ENCODE peak calls at places on chromosomes 16 and 17, in nine cellular contexts. F is lower lobe of right lung, K is left lung, R is cardiac muscle cell, D is PC-3, Y is caudate nucleus, E is fibroblast of lung, Q is tibial artery, W is transverse colon. O is an unnamed sample.

GRCh38 chr17:36936455-36936934 is 780 bp upstream of the LHX1 start:
- DNase-seq in K (no peak), F (no peak), Q (no peak), Y (no peak), E (no peak), W (no peak), D (no peak), R (peak), O (no peak)

GRCh38 chr16:66175580-66175979 is 190.9 kb upstream of the CDH5 start:
- DNase-seq in Q (no peak), E (no peak), Y (no peak), D (no peak), K (no peak), R (no peak), W (no peak), F (no peak), O (no peak)

GRCh38 chr16:13194766-13195165 is 293.4 kb downstream of the SHISA9 start:
- DNase-seq in Q (no peak), E (no peak), Y (no peak), F (no peak), D (no peak), K (no peak), R (no peak), W (no peak), O (no peak)

GRCh38 chr17:73338050-73338491 is 26.3 kb upstream of the CDC42EP4 start:
- DNase-seq in K (peak), F (no peak), D (no peak), Y (no peak), R (no peak), W (no peak), Q (peak), E (peak), O (no peak)

GRCh38 chr16:10950393-10950792 is 6.0 kb downstream of the CLEC16A start:
- DNase-seq in Q (no peak), W (no peak), D (peak), F (no peak), R (no peak), K (no peak), E (no peak), Y (no peak), O (no peak)

GRCh38 chr16:72369273-72369672 is 197.3 kb upstream of the PMFBP1 start:
- DNase-seq in R (no peak), W (no peak), Y (no peak), F (no peak), Q (no peak), K (no peak), E (no peak), D (no peak), O (no peak)

GRCh38 chr17:10775058-10775457 is 28.8 kb downstream of the TMEM238L start:
- DNase-seq in D (no peak), W (peak), R (no peak), Y (no peak), K (no peak), Q (no peak), F (no peak), E (no peak), O (no peak)

GRCh38 chr17:703081-703875 is 11.4 kb downstream of the VPS53 start:
- DNase-seq in K (no peak), Q (no peak), E (no peak), D (no peak), Y (no peak), F (no peak), W (no peak), R (no peak), O (no peak)

GRCh38 chr17:75094871-75095399 is 7.2 kb downstream of the SLC16A5 start:
- DNase-seq in K (no peak), E (no peak), D (no peak), Y (no peak), F (no peak), Q (no peak), R (no peak), W (no peak), O (no peak)

GRCh38 chr17:67157732-67158639 is 87.0 kb downstream of the HELZ start:
- DNase-seq in K (no peak), F (no peak), Q (no peak), D (peak), Y (no peak), R (no peak), W (no peak), E (peak), O (no peak)

GRCh38 chr16:87821346-87822001 is 47.8 kb downstream of the SLC7A5 start:
- DNase-seq in F (no peak), Y (no peak), K (no peak), R (no peak), Q (no peak), D (no peak), E (no peak), W (no peak), O (no peak)

GRCh38 chr17:68248886-68249872 is 1.3 kb downstream of the AMZ2 start:
- DNase-seq in W (no peak), K (no peak), F (no peak), R (no peak), Q (no peak), E (no peak), Y (no peak), D (no peak), O (peak)

GRCh38 chr17:7029659-7030058 is 6.2 kb upstream of the SLC16A13 start:
- DNase-seq in Q (no peak), E (no peak), R (no peak), W (peak), D (no peak), F (no peak), K (peak), Y (no peak), O (no peak)

GRCh38 chr17:19410875-19411291 is at the start of gene RNF112:
- DNase-seq in Y (peak), Q (no peak), F (no peak), K (peak), E (peak), W (no peak), R (no peak), D (no peak), O (no peak)

GRCh38 chr16:15682105-15682570 is 32.1 kb downstream of the NDE1 start:
- DNase-seq in E (peak), R (peak), Y (no peak), W (peak), D (peak), K (no peak), F (peak), Q (peak), O (no peak)

GRCh38 chr17:381941-382643 is 29.5 kb upstream of the RPH3AL start:
- DNase-seq in E (no peak), Q (no peak), R (no peak), W (no peak), Y (no peak), F (no peak), K (no peak), D (no peak), O (no peak)

GRCh38 chr16:65121870-65122723 is at the start of gene CDH11:
- DNase-seq in F (peak), R (peak), K (peak), E (peak), Q (peak), W (peak), Y (peak), D (peak), O (no peak)

GRCh38 chr16:58393138-58393504 is 850 bp downstream of the GINS3 start:
- DNase-seq in K (no peak), Q (no peak), W (no peak), R (no peak), F (no peak), Y (no peak), E (peak), D (no peak), O (no peak)

GRCh38 chr17:70159980-70160379 is 9.4 kb upstream of the KCNJ2 start:
- DNase-seq in R (no peak), F (no peak), E (peak), D (peak), K (no peak), Y (no peak), W (no peak), Q (no peak), O (no peak)

GRCh38 chr17:8289103-8289397 is 580 bp downstream of the RANGRF start:
- DNase-seq in E (no peak), K (peak), F (peak), R (peak), Q (peak), D (no peak), Y (no peak), W (no peak), O (peak)

GRCh38 chr16:10879681-10880589 is 2.9 kb downstream of the CIITA start:
- DNase-seq in R (no peak), Q (no peak), W (no peak), F (no peak), K (no peak), E (no peak), Y (no peak), D (no peak), O (no peak)

GRCh38 chr17:58084317-58084981 is 1.2 kb downstream of the DYNLL2 start:
- DNase-seq in R (peak), K (no peak), D (peak), Q (peak), F (peak), Y (no peak), W (peak), E (peak), O (peak)

GRCh38 chr17:62765351-62765750 is 42.8 kb downstream of the MARCHF10 start:
- DNase-seq in Y (no peak), W (no peak), E (no peak), F (no peak), K (no peak), D (no peak), R (no peak), Q (no peak), O (no peak)

GRCh38 chr17:15934866-15935265 is 10.1 kb upstream of the ADORA2B start:
- DNase-seq in Q (no peak), F (no peak), D (no peak), K (no peak), R (no peak), Y (no peak), W (no peak), E (no peak), O (no peak)

GRCh38 chr16:14013571-14014283 is 57.4 kb upstream of the MRTFB start:
- DNase-seq in D (peak), K (no peak), Y (no peak), E (peak), R (peak), F (no peak), W (no peak), Q (peak), O (no peak)

GRCh38 chr17:81579821-81580321 is 27.7 kb upstream of the FAAP100 start:
- DNase-seq in D (no peak), Q (no peak), F (no peak), Y (no peak), W (no peak), E (peak), K (no peak), R (no peak), O (no peak)

GRCh38 chr17:19487009-19487600 is 46.5 kb upstream of the SLC47A1 start:
- DNase-seq in R (no peak), Q (no peak), F (no peak), K (no peak), W (no peak), D (no peak), Y (no peak), E (no peak), O (no peak)

GRCh38 chr16:31440511-31441184 is 1.9 kb downstream of the ZNF843 start:
- DNase-seq in D (no peak), F (no peak), Y (no peak), R (no peak), K (no peak), E (no peak), W (no peak), Q (no peak), O (no peak)

GRCh38 chr16:69166221-69166833 is 20.6 kb upstream of the SNTB2 start:
- DNase-seq in D (peak), K (no peak), R (peak), W (no peak), E (peak), Y (peak), F (no peak), Q (no peak), O (no peak)

GRCh38 chr16:72848759-72849664 is 198.9 kb downstream of the ZFHX3 start:
- DNase-seq in R (no peak), K (peak), E (peak), W (peak), Y (peak), D (peak), F (peak), Q (peak), O (no peak)

GRCh38 chr17:2174471-2175293 is 119.8 kb downstream of the HIC1 start:
- DNase-seq in R (peak), F (peak), K (no peak), E (peak), W (peak), D (no peak), Y (no peak), Q (peak), O (no peak)

GRCh38 chr16:29699324-29700219 is 20.6 kb downstream of the QPRT start:
- DNase-seq in E (no peak), Y (no peak), F (peak), D (no peak), R (no peak), W (no peak), K (no peak), Q (no peak), O (no peak)

GRCh38 chr17:81052199-81052997 is 17.4 kb downstream of the BAIAP2 start:
- DNase-seq in D (no peak), W (no peak), E (peak), K (no peak), F (no peak), Y (no peak), Q (no peak), R (no peak), O (no peak)

GRCh38 chr16:31700530-31701388 is 172.8 kb upstream of the ZNF267 start:
- DNase-seq in Y (peak), W (peak), D (no peak), E (peak), K (peak), Q (no peak), R (peak), F (peak), O (peak)

GRCh38 chr17:27480699-27481098 is 24.5 kb downstream of the KSR1 start:
- DNase-seq in E (no peak), D (no peak), K (no peak), Q (no peak), Y (no peak), W (no peak), F (no peak), R (no peak), O (no peak)
- H3K27ac ChIP-seq in E (no peak), D (no peak), K (no peak), Q (no peak), Y (no peak), W (no peak), F (no peak), R (no peak), O (no peak)

DNA sequence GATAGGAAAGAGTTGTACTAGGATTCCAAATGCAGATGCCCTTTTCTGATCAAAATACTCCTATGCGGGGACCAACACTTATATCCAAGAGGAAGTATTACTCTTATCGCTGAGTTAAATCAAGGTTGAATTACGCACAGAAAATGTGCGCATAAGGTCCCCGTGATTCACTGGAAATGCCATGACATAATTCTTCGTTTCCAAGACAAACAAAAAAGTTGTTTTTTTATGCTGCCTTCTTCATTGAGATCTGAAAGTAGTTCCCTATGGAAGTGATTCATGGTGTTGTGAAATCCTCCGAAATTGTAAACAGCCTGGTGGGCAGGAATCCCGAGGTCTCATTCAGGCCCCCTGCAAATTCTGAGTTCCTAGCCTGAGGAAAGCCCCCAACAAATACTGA is 463.8 kb upstream of the HSBP1 start:
- DNase-seq in R (no peak), F (no peak), D (peak), Q (no peak), E (peak), K (no peak), W (no peak), Y (no peak), O (no peak)
- H3K27ac ChIP-seq in R (no peak), F (no peak), D (no peak), Q (no peak), E (peak), K (no peak), W (no peak), Y (no peak), O (no peak)

GRCh38 chr16:70482624-70483023 is 28.2 kb downstream of the FCSK start:
- DNase-seq in D (peak), K (no peak), Q (no peak), E (peak), R (no peak), W (no peak), F (no peak), Y (no peak), O (no peak)
- H3K27ac ChIP-seq in D (peak), K (no peak), Q (no peak), E (no peak), R (no peak), W (no peak), F (no peak), Y (no peak), O (no peak)

GRCh38 chr16:84879569-84880487 is 60.0 kb downstream of the CRISPLD2 start:
- DNase-seq in K (no peak), Y (no peak), W (no peak), R (no peak), Q (no peak), F (no peak), E (peak), D (peak), O (no peak)
- H3K27ac ChIP-seq in K (no peak), Y (no peak), W (no peak), R (no peak), Q (no peak), F (no peak), E (no peak), D (no peak), O (no peak)

O was measured in CD8-positive, alpha-beta T cell.